ENCODE peak calls at places on chromosomes 3 and 15, in four cellular contexts. G is transverse colon, O is HL-60, X is lung. Q is an unnamed sample.

GRCh38 chr3:42690766-42691680 is 5.7 kb downstream of the KLHL40 start:
- DNase-seq in O (no peak), G (no peak), X (no peak), Q (no peak)

GRCh38 chr3:186473166-186473565 is 71.0 kb downstream of the CRYGS start:
- DNase-seq in O (no peak), X (no peak), G (no peak), Q (no peak)

GRCh38 chr3:99842826-99843589 is 25.3 kb downstream of the CMSS1 start:
- DNase-seq in G (no peak), X (no peak), O (no peak), Q (no peak)

GRCh38 chr3:155313303-155313702 is 19.8 kb upstream of the STRIT1 start:
- DNase-seq in X (no peak), G (no peak), O (no peak), Q (no peak)

GRCh38 chr3:143685483-143685882 is 162.8 kb downstream of the SLC9A9 start:
- DNase-seq in G (no peak), O (no peak), X (no peak), Q (no peak)

GRCh38 chr3:71753716-71754609 is at the start of gene GPR27:
- DNase-seq in O (no peak), X (no peak), G (no peak), Q (peak)

GRCh38 chr15:67101981-67102929 is 36.9 kb downstream of the SMAD3 start:
- DNase-seq in X (no peak), O (no peak), G (no peak), Q (no peak)

GRCh38 chr3:107643038-107643883 is 120.5 kb downstream of the BBX start:
- DNase-seq in X (no peak), O (no peak), G (no peak), Q (no peak)

GRCh38 chr15:97904196-97904572 is 56.3 kb upstream of the ARRDC4 start:
- DNase-seq in X (peak), G (peak), O (no peak), Q (peak)

GRCh38 chr15:45456212-45457106 is 66.1 kb downstream of the SLC30A4 start:
- DNase-seq in O (peak), X (peak), G (peak), Q (peak)

GRCh38 chr3:193554790-193555189 is at the start of gene ATP13A4:
- DNase-seq in O (no peak), G (peak), X (peak), Q (no peak)

GRCh38 chr3:171173732-171174131 is 147.2 kb upstream of the SLC2A2 start:
- DNase-seq in X (peak), O (peak), G (no peak), Q (no peak)

GRCh38 chr3:172938788-172939187 is 188.3 kb downstream of the ECT2 start:
- DNase-seq in O (no peak), X (no peak), G (no peak), Q (no peak)

GRCh38 chr15:69104050-69104750 is 56.2 kb upstream of the GLCE start:
- DNase-seq in X (no peak), O (no peak), G (no peak), Q (no peak)

GRCh38 chr15:41903782-41904181 is 9.9 kb upstream of the SPTBN5 start:
- DNase-seq in G (no peak), O (no peak), X (no peak), Q (no peak)

GRCh38 chr3:196120291-196120951 is 38.5 kb upstream of the TFRC start:
- DNase-seq in X (no peak), O (peak), G (no peak), Q (no peak)

GRCh38 chr15:88246081-88246480 is 10.5 kb downstream of the NTRK3 start:
- DNase-seq in X (no peak), G (no peak), O (no peak), Q (no peak)

GRCh38 chr15:39788108-39788507 is 5.5 kb upstream of the FSIP1 start:
- DNase-seq in G (no peak), O (no peak), X (no peak), Q (no peak)

GRCh38 chr15:58564967-58565366 is 133.2 kb downstream of the LIPC start:
- DNase-seq in X (no peak), G (no peak), O (no peak), Q (no peak)

GRCh38 chr3:98733055-98733777 is 29.9 kb upstream of the ST3GAL6 start:
- DNase-seq in X (peak), O (no peak), G (peak), Q (peak)

GRCh38 chr3:53109822-53110771 is 20.1 kb downstream of the RFT1 start:
- DNase-seq in G (peak), X (peak), O (peak), Q (peak)

GRCh38 chr3:38558864-38559263 is 62.7 kb downstream of the EXOG start:
- DNase-seq in X (no peak), O (no peak), G (no peak), Q (no peak)

GRCh38 chr15:48501208-48501607 is 144.3 kb downstream of the FBN1 start:
- DNase-seq in X (no peak), G (no peak), O (no peak), Q (no peak)

GRCh38 chr3:52670621-52671521 is 14.8 kb downstream of the PBRM1 start:
- DNase-seq in G (no peak), O (peak), X (peak), Q (no peak)

GRCh38 chr15:101458158-101458895 is 31.2 kb downstream of the PCSK6 start:
- DNase-seq in O (no peak), G (no peak), X (no peak), Q (no peak)

GRCh38 chr3:184694266-184694665 is 17.6 kb downstream of the MAGEF1 start:
- DNase-seq in O (no peak), G (no peak), X (no peak), Q (no peak)

GRCh38 chr3:56845505-56845904 is 43.8 kb upstream of the ARHGEF3 start:
- DNase-seq in O (no peak), G (no peak), X (no peak), Q (no peak)

GRCh38 chr3:9151240-9151639 is 98.2 kb downstream of the SRGAP3 start:
- DNase-seq in O (no peak), G (no peak), X (no peak), Q (no peak)

GRCh38 chr3:37770938-37771918 is 90.5 kb upstream of the CTDSPL start:
- DNase-seq in X (peak), O (no peak), G (no peak), Q (no peak)

GRCh38 chr15:73382131-73382530 is 13.4 kb upstream of the HCN4 start:
- DNase-seq in O (no peak), X (no peak), G (no peak), Q (no peak)

GRCh38 chr3:174477491-174477890 is 381.6 kb upstream of the NAALADL2 start:
- DNase-seq in X (no peak), O (no peak), G (no peak), Q (no peak)

GRCh38 chr3:45746182-45746973 is 50.0 kb downstream of the SLC6A20 start:
- DNase-seq in G (no peak), X (no peak), O (no peak), Q (no peak)

GRCh38 chr15:93001881-93002280 is 87.1 kb downstream of the RGMA start:
- DNase-seq in G (no peak), X (no peak), O (no peak), Q (no peak)

GRCh38 chr15:75364881-75365280 is 3.5 kb downstream of the MAN2C1 start:
- DNase-seq in G (no peak), O (no peak), X (no peak), Q (no peak)

GRCh38 chr15:75366163-75366562 is 2.2 kb downstream of the MAN2C1 start:
- DNase-seq in O (no peak), G (no peak), X (no peak), Q (no peak)

GRCh38 chr15:75368689-75369239 is 357 bp upstream of the MAN2C1 start:
- DNase-seq in O (no peak), G (peak), X (no peak), Q (no peak)

GRCh38 chr15:75367913-75368688 is at the start of gene MAN2C1:
- DNase-seq in G (peak), X (peak), O (peak), Q (peak)

GRCh38 chr15:75367406-75367912 is 948 bp downstream of the MAN2C1 start:
- DNase-seq in X (no peak), O (no peak), G (no peak), Q (no peak)
- TF ChIP-seq CTCF in X (no peak), O (no peak), G (no peak), Q (no peak)

DNA sequence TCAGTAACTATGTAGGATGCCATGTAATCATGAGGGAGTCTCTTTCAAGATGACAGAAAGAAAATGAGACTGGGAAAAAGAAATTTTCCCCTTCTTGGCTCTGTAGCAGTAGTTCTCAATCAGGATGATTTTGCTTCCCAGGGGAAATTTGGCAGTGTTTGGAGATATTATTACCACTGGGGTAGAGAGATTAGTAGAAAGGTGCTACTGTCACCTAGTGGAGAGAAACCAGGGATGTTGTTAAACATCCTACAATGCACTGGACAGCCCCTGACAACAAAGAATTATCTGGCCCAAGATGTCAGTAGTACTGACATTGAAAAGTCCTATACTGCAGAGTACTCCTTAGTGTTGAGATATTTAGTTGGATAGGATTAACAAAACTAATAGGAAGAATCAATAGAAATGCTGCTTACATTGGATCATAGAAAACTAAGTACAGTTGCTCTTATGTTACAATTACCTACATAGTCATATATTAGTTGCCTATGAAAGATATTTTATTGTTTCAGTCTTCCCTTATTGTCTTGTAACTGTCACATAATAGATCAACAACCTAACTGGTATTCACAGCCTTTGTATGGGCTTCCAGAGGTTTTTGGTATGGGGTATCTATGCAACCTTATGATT is 433.3 kb downstream of the RAP2B start:
- DNase-seq in O (no peak), G (no peak), X (no peak), Q (no peak)
- TF ChIP-seq CTCF in O (peak), G (peak), X (peak), Q (peak)

GRCh38 chr3:177802151-177802900 is 605.0 kb upstream of the TBL1XR1 start:
- DNase-seq in X (no peak), O (no peak), G (no peak), Q (no peak)
- TF ChIP-seq CTCF in X (no peak), O (no peak), G (no peak), Q (no peak)

GRCh38 chr15:50181983-50182232 is at the start of gene SLC27A2:
- DNase-seq in X (no peak), G (peak), O (peak), Q (no peak)
- TF ChIP-seq CTCF in X (no peak), G (peak), O (no peak), Q (peak)

DNA sequence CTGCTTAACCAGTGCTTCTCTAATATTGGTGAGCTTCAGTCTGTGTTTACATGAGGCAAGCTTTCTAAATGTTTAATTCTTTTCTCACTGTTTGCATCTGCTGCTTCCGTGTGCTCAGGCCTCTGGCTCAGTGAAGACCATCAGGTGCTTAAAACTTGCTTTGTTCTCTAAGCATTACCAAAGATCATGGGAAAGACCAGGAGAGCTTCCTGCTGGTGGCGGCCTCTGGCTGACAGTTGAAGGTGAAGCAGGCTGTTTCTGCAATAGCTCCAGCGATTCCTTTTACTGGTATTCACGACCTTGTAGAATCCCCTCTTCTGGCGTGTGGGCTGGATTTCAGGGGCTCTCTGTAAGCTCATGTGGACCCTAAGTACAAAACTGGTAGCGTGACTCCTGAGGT is 45.1 kb downstream of the EDEM1 start:
- DNase-seq in X (no peak), O (no peak), G (no peak), Q (no peak)
- TF ChIP-seq CTCF in X (no peak), O (no peak), G (no peak), Q (no peak)

Q was measured in glutamatergic neuron.